ENCODE peak calls at places on chromosomes 6 and 20, in five cellular contexts. One of them, this sample, is unnamed.

GRCh38 chr6:43496370-43497128 is 13.6 kb downstream of the LRRC73 start:
- ATAC-seq in naive B cell: no peak
- ATAC-seq in GM23338: peak; percentile 76
- ATAC-seq in CD4-positive, CD25-positive, alpha-beta regulatory T cell: no peak
- ATAC-seq in T-cell: no peak
- ATAC-seq in this sample: no peak

GRCh38 chr6:147695819-147696218 is 187.3 kb downstream of the SAMD5 start:
- ATAC-seq in naive B cell: no peak
- ATAC-seq in T-cell: no peak
- ATAC-seq in GM23338: no peak
- ATAC-seq in CD4-positive, CD25-positive, alpha-beta regulatory T cell: no peak
- ATAC-seq in this sample: no peak

GRCh38 chr20:2890743-2891142 is 17.5 kb downstream of the PTPRA start:
- ATAC-seq in GM23338: no peak
- ATAC-seq in T-cell: no peak
- ATAC-seq in CD4-positive, CD25-positive, alpha-beta regulatory T cell: no peak
- ATAC-seq in naive B cell: no peak
- ATAC-seq in this sample: no peak

GRCh38 chr6:151393410-151393809 is 2.1 kb upstream of the ZBTB2 start:
- ATAC-seq in CD4-positive, CD25-positive, alpha-beta regulatory T cell: no peak
- ATAC-seq in naive B cell: no peak
- ATAC-seq in GM23338: no peak
- ATAC-seq in T-cell: no peak
- ATAC-seq in this sample: no peak

GRCh38 chr6:2749972-2750600 is 636 bp downstream of the MYLK4 start:
- ATAC-seq in GM23338: peak; percentile 37
- ATAC-seq in CD4-positive, CD25-positive, alpha-beta regulatory T cell: peak; percentile 64
- ATAC-seq in T-cell: peak; percentile 64
- ATAC-seq in naive B cell: peak; percentile 67
- ATAC-seq in this sample: no peak

GRCh38 chr20:25510202-25510601 is 75.1 kb downstream of the NINL start:
- ATAC-seq in T-cell: no peak
- ATAC-seq in naive B cell: no peak
- ATAC-seq in GM23338: no peak
- ATAC-seq in CD4-positive, CD25-positive, alpha-beta regulatory T cell: no peak
- ATAC-seq in this sample: no peak

GRCh38 chr6:105243487-105243886 is 63.7 kb upstream of the POPDC3 start:
- ATAC-seq in CD4-positive, CD25-positive, alpha-beta regulatory T cell: no peak
- ATAC-seq in GM23338: no peak
- ATAC-seq in T-cell: no peak
- ATAC-seq in naive B cell: no peak
- ATAC-seq in this sample: no peak

GRCh38 chr6:89475106-89475505 is 42.2 kb downstream of the ANKRD6 start:
- ATAC-seq in GM23338: no peak
- ATAC-seq in naive B cell: no peak
- ATAC-seq in CD4-positive, CD25-positive, alpha-beta regulatory T cell: no peak
- ATAC-seq in T-cell: no peak
- ATAC-seq in this sample: no peak

GRCh38 chr6:37049990-37050853 is 44.8 kb downstream of the FGD2 start:
- ATAC-seq in T-cell: peak; percentile 15
- ATAC-seq in GM23338: no peak
- ATAC-seq in CD4-positive, CD25-positive, alpha-beta regulatory T cell: peak; percentile 38
- ATAC-seq in naive B cell: peak; percentile 71
- ATAC-seq in this sample: peak; percentile 82

GRCh38 chr6:7134999-7135735 is 27.4 kb downstream of the RREB1 start:
- ATAC-seq in GM23338: no peak
- ATAC-seq in CD4-positive, CD25-positive, alpha-beta regulatory T cell: no peak
- ATAC-seq in T-cell: no peak
- ATAC-seq in naive B cell: no peak
- ATAC-seq in this sample: no peak

GRCh38 chr20:10642859-10643559 is 30.8 kb downstream of the JAG1 start:
- ATAC-seq in naive B cell: no peak
- ATAC-seq in T-cell: no peak
- ATAC-seq in CD4-positive, CD25-positive, alpha-beta regulatory T cell: no peak
- ATAC-seq in GM23338: no peak
- ATAC-seq in this sample: no peak

GRCh38 chr20:41072919-41073318 is 44.3 kb downstream of the TOP1 start:
- ATAC-seq in CD4-positive, CD25-positive, alpha-beta regulatory T cell: no peak
- ATAC-seq in T-cell: peak; percentile 15
- ATAC-seq in GM23338: no peak
- ATAC-seq in naive B cell: no peak
- ATAC-seq in this sample: no peak

GRCh38 chr6:134630468-134631180 is 312.7 kb upstream of the SGK1 start:
- ATAC-seq in GM23338: no peak
- ATAC-seq in CD4-positive, CD25-positive, alpha-beta regulatory T cell: peak; percentile 14
- ATAC-seq in naive B cell: peak; percentile 99
- ATAC-seq in T-cell: no peak
- ATAC-seq in this sample: peak; percentile 93

GRCh38 chr6:44034391-44034861 is 92.8 kb downstream of the MRPL14 start:
- ATAC-seq in T-cell: no peak
- ATAC-seq in GM23338: no peak
- ATAC-seq in CD4-positive, CD25-positive, alpha-beta regulatory T cell: no peak
- ATAC-seq in naive B cell: no peak
- ATAC-seq in this sample: no peak

GRCh38 chr6:147774856-147775255 is 266.4 kb downstream of the SAMD5 start:
- ATAC-seq in CD4-positive, CD25-positive, alpha-beta regulatory T cell: no peak
- ATAC-seq in naive B cell: no peak
- ATAC-seq in T-cell: no peak
- ATAC-seq in GM23338: peak; percentile 56
- ATAC-seq in this sample: no peak

GRCh38 chr20:20697325-20697845 is 15.1 kb downstream of the RALGAPA2 start:
- ATAC-seq in CD4-positive, CD25-positive, alpha-beta regulatory T cell: no peak
- ATAC-seq in naive B cell: no peak
- ATAC-seq in GM23338: peak; percentile 73
- ATAC-seq in T-cell: no peak
- ATAC-seq in this sample: no peak

GRCh38 chr6:47076422-47077344 is 34.6 kb upstream of the ADGRF1 start:
- ATAC-seq in GM23338: no peak
- ATAC-seq in T-cell: no peak
- ATAC-seq in CD4-positive, CD25-positive, alpha-beta regulatory T cell: no peak
- ATAC-seq in naive B cell: no peak
- ATAC-seq in this sample: no peak

GRCh38 chr6:13725570-13725969 is 13.9 kb upstream of the RANBP9 start:
- ATAC-seq in T-cell: peak; percentile 77
- ATAC-seq in CD4-positive, CD25-positive, alpha-beta regulatory T cell: peak; percentile 61
- ATAC-seq in naive B cell: no peak
- ATAC-seq in GM23338: no peak
- ATAC-seq in this sample: no peak

GRCh38 chr20:14291502-14291901 is 45.9 kb downstream of the FLRT3 start:
- ATAC-seq in CD4-positive, CD25-positive, alpha-beta regulatory T cell: no peak
- ATAC-seq in T-cell: no peak
- ATAC-seq in GM23338: no peak
- ATAC-seq in naive B cell: no peak
- ATAC-seq in this sample: no peak

GRCh38 chr6:14453712-14454466 is 336.3 kb downstream of the CD83 start:
- ATAC-seq in GM23338: no peak
- ATAC-seq in CD4-positive, CD25-positive, alpha-beta regulatory T cell: no peak
- ATAC-seq in T-cell: no peak
- ATAC-seq in naive B cell: no peak
- ATAC-seq in this sample: no peak

GRCh38 chr6:10138917-10139316 is 276.0 kb downstream of the TFAP2A start:
- ATAC-seq in naive B cell: no peak
- ATAC-seq in CD4-positive, CD25-positive, alpha-beta regulatory T cell: no peak
- ATAC-seq in T-cell: no peak
- ATAC-seq in GM23338: no peak
- ATAC-seq in this sample: no peak

GRCh38 chr6:139853302-139853992 is 479.0 kb upstream of the CITED2 start:
- ATAC-seq in T-cell: no peak
- ATAC-seq in CD4-positive, CD25-positive, alpha-beta regulatory T cell: no peak
- ATAC-seq in GM23338: no peak
- ATAC-seq in naive B cell: no peak
- ATAC-seq in this sample: no peak

GRCh38 chr6:163837681-163838431 is 423.3 kb downstream of the QKI start:
- ATAC-seq in GM23338: no peak
- ATAC-seq in T-cell: no peak
- ATAC-seq in naive B cell: no peak
- ATAC-seq in CD4-positive, CD25-positive, alpha-beta regulatory T cell: no peak
- ATAC-seq in this sample: no peak

GRCh38 chr6:52201493-52201892 is 15.3 kb downstream of the IL17A start:
- ATAC-seq in CD4-positive, CD25-positive, alpha-beta regulatory T cell: no peak
- ATAC-seq in GM23338: no peak
- ATAC-seq in T-cell: no peak
- ATAC-seq in naive B cell: no peak
- ATAC-seq in this sample: no peak

GRCh38 chr6:135047324-135047723 is 7.3 kb downstream of the HBS1L start:
- ATAC-seq in T-cell: peak; percentile 28
- ATAC-seq in naive B cell: no peak
- ATAC-seq in GM23338: no peak
- ATAC-seq in CD4-positive, CD25-positive, alpha-beta regulatory T cell: no peak
- ATAC-seq in this sample: no peak

GRCh38 chr6:14635195-14635594 is 517.6 kb downstream of the CD83 start:
- ATAC-seq in GM23338: no peak
- ATAC-seq in T-cell: peak; percentile 70
- ATAC-seq in naive B cell: peak; percentile 17
- ATAC-seq in CD4-positive, CD25-positive, alpha-beta regulatory T cell: peak; percentile 70
- ATAC-seq in this sample: peak; percentile 62

GRCh38 chr6:117494694-117495318 is 12.3 kb downstream of the DCBLD1 start:
- ATAC-seq in GM23338: no peak
- ATAC-seq in T-cell: no peak
- ATAC-seq in CD4-positive, CD25-positive, alpha-beta regulatory T cell: no peak
- ATAC-seq in naive B cell: no peak
- ATAC-seq in this sample: no peak

GRCh38 chr6:11232968-11233626 is 629 bp upstream of the NEDD9 start:
- ATAC-seq in T-cell: peak; percentile 43
- ATAC-seq in GM23338: peak; percentile 15
- ATAC-seq in CD4-positive, CD25-positive, alpha-beta regulatory T cell: peak; percentile 11
- ATAC-seq in naive B cell: no peak
- ATAC-seq in this sample: peak; percentile 13

GRCh38 chr6:36928547-36928918 is 26.0 kb upstream of the PI16 start:
- ATAC-seq in GM23338: peak; percentile 48
- ATAC-seq in T-cell: no peak
- ATAC-seq in CD4-positive, CD25-positive, alpha-beta regulatory T cell: no peak
- ATAC-seq in naive B cell: no peak
- ATAC-seq in this sample: no peak

GRCh38 chr6:133040025-133040838 is 200.9 kb upstream of the EYA4 start:
- ATAC-seq in GM23338: peak; percentile 79
- ATAC-seq in CD4-positive, CD25-positive, alpha-beta regulatory T cell: no peak
- ATAC-seq in T-cell: no peak
- ATAC-seq in naive B cell: no peak
- ATAC-seq in this sample: no peak

GRCh38 chr6:24534329-24534728 is 39.6 kb downstream of the ALDH5A1 start:
- ATAC-seq in CD4-positive, CD25-positive, alpha-beta regulatory T cell: no peak
- ATAC-seq in naive B cell: no peak
- ATAC-seq in GM23338: no peak
- ATAC-seq in T-cell: no peak
- ATAC-seq in this sample: no peak

GRCh38 chr6:25086500-25087091 is 150.8 kb upstream of the RIPOR2 start:
- ATAC-seq in T-cell: no peak
- ATAC-seq in naive B cell: no peak
- ATAC-seq in GM23338: no peak
- ATAC-seq in CD4-positive, CD25-positive, alpha-beta regulatory T cell: no peak
- ATAC-seq in this sample: no peak

GRCh38 chr6:21846541-21847451 is 253.2 kb downstream of the SOX4 start:
- ATAC-seq in CD4-positive, CD25-positive, alpha-beta regulatory T cell: no peak
- ATAC-seq in naive B cell: no peak
- ATAC-seq in GM23338: peak; percentile 76
- ATAC-seq in T-cell: peak; percentile 61
- ATAC-seq in this sample: no peak

GRCh38 chr6:16698163-16698533 is 63.1 kb downstream of the ATXN1 start:
- ATAC-seq in naive B cell: no peak
- ATAC-seq in CD4-positive, CD25-positive, alpha-beta regulatory T cell: no peak
- ATAC-seq in GM23338: no peak
- ATAC-seq in T-cell: no peak
- ATAC-seq in this sample: no peak

This sample was measured in stimulated activated memory B cell treated with anti-CD40 and anti-IgM and Interleukin-4, amounts not matched to agents 10 μg/mL and 1 μg/mL and 100 μg/mL, for 72 hours.